ENCODE peak calls at places on chromosome 14, in nine cellular contexts. L is GM10248, S is cardiac fibroblast, K is GM12864, I is mesothelial cell of epicardium, B is hepatocyte, J is right atrium auricular region, E is AG09309, A is astrocyte of the spinal cord. X is an unnamed sample.

GRCh38 chr14:33475623-33476022 is 475.3 kb downstream of the EGLN3 start:
- DNase-seq in L (no peak), S (peak), K (peak), I (no peak), B (peak), J (no peak), E (no peak), A (peak), X (peak)

GRCh38 chr14:96811265-96811664 is 14.1 kb downstream of the VRK1 start:
- DNase-seq in L (no peak), S (peak), K (no peak), I (no peak), B (no peak), J (no peak), E (no peak), A (peak), X (no peak)

GRCh38 chr14:93712838-93713724 is 75.2 kb downstream of the PRIMA1 start:
- DNase-seq in L (no peak), S (no peak), K (no peak), I (no peak), B (no peak), J (peak), E (no peak), A (no peak), X (no peak)

GRCh38 chr14:90538716-90539495 is 142.1 kb downstream of the CALM1 start:
- DNase-seq in L (no peak), S (no peak), K (no peak), I (no peak), B (no peak), J (no peak), E (no peak), A (no peak), X (no peak)

GRCh38 chr14:69370061-69370460 is 28.0 kb downstream of the ERH start:
- DNase-seq in L (no peak), S (no peak), K (no peak), I (no peak), B (no peak), J (no peak), E (no peak), A (no peak), X (peak)

GRCh38 chr14:76011959-76012802 is 26.6 kb downstream of the IFT43 start:
- DNase-seq in L (no peak), S (no peak), K (no peak), I (no peak), B (no peak), J (no peak), E (no peak), A (peak), X (peak)

GRCh38 chr14:25680934-25681333 is 631.0 kb upstream of the STXBP6 start:
- DNase-seq in L (no peak), S (no peak), K (no peak), I (no peak), B (no peak), J (no peak), E (no peak), A (no peak), X (no peak)

GRCh38 chr14:69850736-69851112 is 28.5 kb upstream of the SMOC1 start:
- DNase-seq in L (no peak), S (no peak), K (no peak), I (no peak), B (peak), J (no peak), E (no peak), A (no peak), X (no peak)

GRCh38 chr14:90514015-90514398 is 117.2 kb downstream of the CALM1 start:
- DNase-seq in L (no peak), S (no peak), K (no peak), I (no peak), B (peak), J (no peak), E (no peak), A (no peak), X (no peak)

GRCh38 chr14:68633131-68633991 is 159.5 kb downstream of the ZFP36L1 start:
- DNase-seq in L (peak), S (peak), K (no peak), I (no peak), B (peak), J (no peak), E (no peak), A (peak), X (no peak)

GRCh38 chr14:34867199-34867598 is 8.0 kb downstream of the BAZ1A start:
- DNase-seq in L (no peak), S (no peak), K (no peak), I (no peak), B (no peak), J (no peak), E (no peak), A (no peak), X (no peak)

GRCh38 chr14:104735830-104736642 is 12.0 kb downstream of the ADSS1 start:
- DNase-seq in L (no peak), S (peak), K (no peak), I (no peak), B (peak), J (peak), E (peak), A (no peak), X (no peak)

GRCh38 chr14:94041551-94042346 is 15.6 kb downstream of the OTUB2 start:
- DNase-seq in L (no peak), S (peak), K (no peak), I (no peak), B (peak), J (no peak), E (peak), A (peak), X (no peak)

GRCh38 chr14:105324080-105324778 is 9.7 kb downstream of the PACS2 start:
- DNase-seq in L (no peak), S (peak), K (no peak), I (no peak), B (no peak), J (no peak), E (no peak), A (no peak), X (peak)

GRCh38 chr14:24058260-24058950 is 6.6 kb downstream of the CARMIL3 start:
- DNase-seq in L (peak), S (peak), K (no peak), I (no peak), B (peak), J (peak), E (peak), A (peak), X (peak)

GRCh38 chr14:73725116-73726024 is 11.2 kb upstream of the PNMA1 start:
- DNase-seq in L (no peak), S (peak), K (no peak), I (no peak), B (peak), J (no peak), E (no peak), A (peak), X (no peak)

GRCh38 chr14:24436355-24437019 is 6.1 kb downstream of the SDR39U1 start:
- DNase-seq in L (peak), S (peak), K (peak), I (no peak), B (peak), J (no peak), E (peak), A (peak), X (peak)

GRCh38 chr14:103384450-103385152 is 614 bp upstream of the MARK3 start:
- DNase-seq in L (no peak), S (no peak), K (no peak), I (no peak), B (no peak), J (no peak), E (no peak), A (no peak), X (no peak)

GRCh38 chr14:23935158-23935557 is 18.4 kb upstream of the DHRS4 start:
- DNase-seq in L (no peak), S (no peak), K (no peak), I (no peak), B (no peak), J (no peak), E (no peak), A (no peak), X (no peak)

GRCh38 chr14:76958975-76959710 is 69.4 kb downstream of the IRF2BPL start:
- DNase-seq in L (peak), S (peak), K (no peak), I (no peak), B (peak), J (peak), E (no peak), A (peak), X (no peak)

GRCh38 chr14:61491876-61492440 is 170.6 kb downstream of the PRKCH start:
- DNase-seq in L (no peak), S (no peak), K (no peak), I (no peak), B (no peak), J (no peak), E (no peak), A (no peak), X (no peak)

GRCh38 chr14:61525293-61526011 is 169.9 kb upstream of the HIF1A start:
- DNase-seq in L (peak), S (peak), K (peak), I (no peak), B (peak), J (peak), E (peak), A (peak), X (no peak)

GRCh38 chr14:85731198-85731597 is 201.3 kb downstream of the FLRT2 start:
- DNase-seq in L (no peak), S (peak), K (no peak), I (no peak), B (peak), J (no peak), E (no peak), A (peak), X (no peak)

GRCh38 chr14:76867536-76868452 is 41.6 kb downstream of the LRRC74A start:
- DNase-seq in L (no peak), S (no peak), K (no peak), I (no peak), B (no peak), J (no peak), E (no peak), A (no peak), X (no peak)

DNA sequence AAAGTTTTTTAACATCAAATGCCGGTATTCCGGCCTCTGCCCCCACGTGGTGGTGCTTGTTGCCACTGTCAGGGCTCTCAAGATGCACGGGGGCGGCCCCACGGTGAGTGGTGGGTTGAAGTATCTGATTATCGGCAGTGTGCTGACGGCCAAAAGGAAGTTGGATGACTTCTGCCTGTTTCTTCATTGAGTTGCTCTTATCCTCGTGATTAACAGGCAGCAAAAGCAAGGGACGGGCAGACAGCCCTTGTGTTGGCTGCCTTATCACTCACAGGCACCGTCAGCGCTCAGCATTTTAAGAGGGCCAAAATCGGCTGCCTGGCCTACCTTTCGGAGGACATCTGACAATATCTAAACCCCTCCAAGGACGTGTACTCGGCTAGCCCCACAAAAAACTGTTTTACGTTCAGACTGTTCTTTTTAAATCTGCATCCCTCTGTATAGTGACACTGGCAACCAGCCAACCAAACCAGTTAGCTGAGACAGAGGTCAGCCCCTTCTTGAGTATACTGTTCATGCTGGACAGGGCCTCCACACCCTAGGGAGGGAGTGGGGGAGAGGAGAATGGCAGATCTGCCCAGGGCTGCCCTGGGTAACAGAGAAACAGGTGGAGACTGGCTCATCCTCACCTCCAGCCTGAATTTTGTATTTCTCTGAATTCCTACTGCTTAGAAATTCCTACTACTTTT is 22.9 kb upstream of the AKAP5 start:
- DNase-seq in L (no peak), S (no peak), K (no peak), I (no peak), B (peak), J (peak), E (no peak), A (no peak), X (no peak)
- TF ChIP-seq CTCF in L (no peak), S (no peak), K (no peak), I (no peak), B (no peak), J (no peak), E (no peak), A (no peak), X (no peak)

GRCh38 chr14:32201816-32202467 is at the start of gene RNU6-7:
- DNase-seq in L (no peak), S (no peak), K (no peak), I (no peak), B (peak), J (no peak), E (no peak), A (no peak), X (peak)

GRCh38 chr14:32200368-32201195 is 1.3 kb upstream of the RNU6-7 start:
- DNase-seq in L (no peak), S (no peak), K (no peak), I (no peak), B (no peak), J (no peak), E (no peak), A (no peak), X (no peak)

GRCh38 chr14:32202468-32202865 is 602 bp downstream of the RNU6-8 start:
- DNase-seq in L (no peak), S (peak), K (no peak), I (no peak), B (peak), J (no peak), E (no peak), A (peak), X (peak)

GRCh38 chr14:32202941-32203882 is at the start of gene RNU6-8:
- DNase-seq in L (peak), S (peak), K (no peak), I (peak), B (peak), J (peak), E (peak), A (peak), X (peak)

DNA sequence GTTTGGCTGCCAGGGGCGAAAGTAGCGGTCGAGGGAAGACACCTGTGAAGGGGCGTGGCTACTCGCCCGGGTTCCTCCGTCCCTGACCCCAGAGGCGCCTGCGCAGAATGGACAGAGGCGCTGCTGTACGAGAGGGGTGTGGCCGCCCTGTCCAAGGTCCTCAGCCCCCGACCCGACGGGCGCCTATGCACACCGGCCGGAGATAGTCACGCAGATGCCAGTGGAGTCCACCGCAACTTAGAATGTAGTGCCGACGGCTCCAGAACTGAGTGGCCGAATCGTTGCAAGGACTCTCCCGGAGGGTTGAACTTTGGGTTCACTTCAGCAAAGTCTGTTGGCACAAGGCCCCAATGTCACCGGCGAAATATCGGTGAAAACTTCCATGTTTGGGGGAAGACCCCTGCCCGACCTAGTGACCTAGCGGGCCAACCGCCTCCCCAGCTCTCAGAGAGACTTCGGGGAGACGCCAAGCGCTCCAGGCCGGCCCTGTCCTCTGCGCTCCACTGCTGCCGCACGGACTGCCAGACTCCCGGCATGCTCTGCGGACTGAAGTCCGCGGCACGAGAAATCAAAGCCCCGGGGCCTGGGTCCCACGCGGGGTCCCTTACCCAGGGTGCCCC is 539 bp upstream of the RNU6-7 start:
- DNase-seq in L (peak), S (peak), K (no peak), I (peak), B (peak), J (peak), E (no peak), A (peak), X (peak)
- TF ChIP-seq CTCF in L (no peak), S (no peak), K (no peak), I (no peak), B (no peak), J (no peak), E (no peak), A (no peak), X (no peak)

GRCh38 chr14:52142504-52142903 is 73.6 kb upstream of the NID2 start:
- DNase-seq in L (peak), S (no peak), K (no peak), I (no peak), B (no peak), J (no peak), E (no peak), A (no peak), X (no peak)

GRCh38 chr14:52150162-52150561 is 81.3 kb upstream of the NID2 start:
- DNase-seq in L (no peak), S (no peak), K (no peak), I (no peak), B (no peak), J (no peak), E (no peak), A (no peak), X (no peak)

GRCh38 chr14:52148371-52148770 is 79.5 kb upstream of the NID2 start:
- DNase-seq in L (no peak), S (no peak), K (no peak), I (no peak), B (no peak), J (no peak), E (no peak), A (no peak), X (no peak)

DNA sequence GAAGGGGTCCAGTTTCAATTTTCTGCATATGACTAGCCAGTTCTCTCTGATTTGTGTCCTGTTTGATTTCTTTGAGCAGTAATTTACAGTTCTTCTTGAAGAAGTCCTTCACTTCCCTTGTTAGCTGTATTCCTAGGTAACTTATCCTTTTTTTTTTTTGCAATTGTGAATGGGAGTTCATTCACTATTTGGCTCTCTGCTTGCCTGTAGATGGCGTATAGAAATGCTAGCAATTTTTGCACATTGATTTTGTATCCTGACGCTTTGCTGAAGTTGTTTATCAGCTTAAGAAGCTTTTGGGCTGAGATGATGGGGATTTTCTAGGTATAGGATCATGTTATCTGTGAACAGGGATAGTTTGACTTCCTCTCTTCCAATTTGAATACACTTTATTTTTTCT is 77.6 kb upstream of the NID2 start:
- DNase-seq in L (no peak), S (peak), K (no peak), I (no peak), B (no peak), J (no peak), E (no peak), A (no peak), X (no peak)
- TF ChIP-seq CTCF in L (no peak), S (peak), K (no peak), I (no peak), B (no peak), J (no peak), E (peak), A (peak), X (peak)

DNA sequence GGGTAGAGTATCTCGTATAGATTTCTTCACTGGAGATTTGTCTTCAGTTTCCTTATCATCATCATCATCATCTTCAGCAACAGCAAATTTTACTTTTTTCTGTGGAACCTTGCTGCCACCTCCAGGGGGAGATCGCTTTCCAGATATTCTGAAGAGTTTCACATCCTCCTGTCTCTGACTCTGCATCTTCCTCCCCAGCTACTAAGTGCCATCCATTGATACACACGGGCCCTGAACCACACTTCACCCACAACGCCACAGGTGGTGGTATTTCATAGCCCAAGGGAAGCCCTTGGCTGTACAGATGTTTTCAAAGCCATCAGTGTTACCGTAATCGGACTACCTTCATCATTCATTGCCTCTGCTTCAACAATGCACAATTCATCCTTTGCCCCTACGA is 82.2 kb downstream of the PPP2R5C start:
- DNase-seq in L (peak), S (no peak), K (no peak), I (no peak), B (no peak), J (no peak), E (no peak), A (no peak), X (peak)
- TF ChIP-seq CTCF in L (peak), S (peak), K (peak), I (no peak), B (peak), J (peak), E (peak), A (peak), X (peak)

DNA sequence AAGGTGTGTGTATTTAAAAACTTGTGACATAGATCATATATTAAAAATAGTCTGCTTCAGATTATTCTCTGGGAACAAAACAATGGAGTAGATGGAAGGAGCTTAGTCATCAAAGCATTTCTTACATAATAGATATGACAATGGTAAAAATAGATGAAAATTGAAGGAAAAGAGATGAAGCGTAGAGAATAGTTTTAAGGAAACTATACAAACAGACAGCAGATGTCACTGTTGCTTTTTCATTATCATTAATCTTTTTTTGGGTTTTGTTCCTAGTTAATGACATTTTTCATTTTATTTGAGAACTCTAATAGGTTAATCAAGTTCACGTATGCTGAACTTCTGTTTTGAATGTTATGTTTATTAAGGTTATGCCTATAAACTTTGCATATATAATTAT is 149.2 kb upstream of the FBXO33 start:
- DNase-seq in L (no peak), S (peak), K (no peak), I (no peak), B (no peak), J (no peak), E (no peak), A (peak), X (peak)
- TF ChIP-seq CTCF in L (peak), S (no peak), K (no peak), I (no peak), B (peak), J (no peak), E (no peak), A (peak), X (no peak)

GRCh38 chr14:22836301-22837058 is at the start of gene MMP14:
- DNase-seq in L (no peak), S (peak), K (no peak), I (no peak), B (peak), J (peak), E (no peak), A (peak), X (peak)
- TF ChIP-seq CTCF in L (no peak), S (peak), K (no peak), I (no peak), B (peak), J (peak), E (peak), A (peak), X (peak)